ENCODE peak calls at places on chromosomes 13 and 19, in nine cellular contexts. R is heart left ventricle, S is GM12864, U is fibroblast of villous mesenchyme, M is IMR-90, C is left ventricle myocardium inferior, Q is cardiac fibroblast, P is lower leg skin, V is pancreas. G is an unnamed sample.

GRCh38 chr13:42232671-42233070 is 39.3 kb upstream of the AKAP11 start:
- DNase-seq in S (no peak), C (no peak), P (no peak), U (no peak), V (no peak), M (no peak), Q (no peak), R (no peak), G (no peak)

GRCh38 chr19:12985049-12985776 is 10.1 kb upstream of the NFIX start:
- DNase-seq in R (peak; percentile 68), Q (peak; percentile 66), U (peak; percentile 64), S (no peak), M (peak; percentile 76), C (peak; percentile 67), P (peak; percentile 95), V (peak; percentile 62), G (no peak)

GRCh38 chr13:39641645-39642044 is 13.8 kb upstream of the COG6 start:
- DNase-seq in V (no peak), Q (no peak), P (no peak), U (no peak), C (no peak), M (no peak), R (no peak), S (no peak), G (no peak)

GRCh38 chr13:42418184-42418583 is 146.2 kb downstream of the AKAP11 start:
- DNase-seq in P (no peak), U (no peak), V (no peak), M (no peak), S (no peak), R (no peak), Q (no peak), C (no peak), G (no peak)

GRCh38 chr13:67048084-67048792 is 181.9 kb downstream of the PCDH9 start:
- DNase-seq in P (no peak), V (peak; percentile 12), M (peak; percentile 93), C (no peak), R (no peak), U (peak; percentile 27), Q (peak; percentile 84), S (no peak), G (no peak)

GRCh38 chr13:107244241-107244640 is 676.3 kb upstream of the ARGLU1 start:
- DNase-seq in U (no peak), R (no peak), S (no peak), P (no peak), C (no peak), M (no peak), Q (no peak), V (no peak), G (no peak)

GRCh38 chr13:51832471-51833152 is 12.4 kb downstream of the TMEM272 start:
- DNase-seq in R (peak; percentile 52), P (no peak), M (peak; percentile 8), S (no peak), Q (peak; percentile 36), C (no peak), U (peak; percentile 18), V (peak; percentile 31), G (no peak)

GRCh38 chr19:8335343-8336071 is 7.6 kb downstream of the KANK3 start:
- DNase-seq in Q (no peak), M (no peak), U (no peak), P (no peak), C (no peak), R (no peak), S (no peak), V (no peak), G (no peak)

GRCh38 chr19:6221220-6221877 is 58.4 kb downstream of the MLLT1 start:
- DNase-seq in Q (no peak), S (no peak), U (no peak), R (no peak), M (no peak), C (no peak), V (no peak), P (peak; percentile 84), G (no peak)

GRCh38 chr13:40130871-40131636 is 475.6 kb downstream of the COG6 start:
- DNase-seq in V (no peak), C (no peak), U (peak; percentile 89), S (no peak), R (no peak), Q (peak; percentile 92), P (no peak), M (no peak), G (no peak)

GRCh38 chr13:44364019-44364418 is 9.6 kb upstream of the SERP2 start:
- DNase-seq in C (peak; percentile 24), V (no peak), U (no peak), P (no peak), M (no peak), R (peak; percentile 42), Q (no peak), S (no peak), G (no peak)

GRCh38 chr13:62110079-62110478 is 694.4 kb upstream of the PCDH20 start:
- DNase-seq in C (no peak), V (no peak), R (no peak), S (no peak), P (no peak), U (no peak), M (no peak), Q (no peak), G (no peak)

GRCh38 chr13:98921786-98922185 is 56.1 kb downstream of the DOCK9 start:
- DNase-seq in U (no peak), V (no peak), C (no peak), P (no peak), M (no peak), Q (no peak), R (no peak), S (no peak), G (no peak)

GRCh38 chr19:57351867-57352266 is 796 bp downstream of the ZNF304 start:
- DNase-seq in R (no peak), S (no peak), C (no peak), M (peak; percentile 4), V (no peak), P (no peak), Q (peak; percentile 26), U (peak; percentile 28), G (no peak)

GRCh38 chr19:8311461-8312260 is 3.5 kb upstream of the CD320 start:
- DNase-seq in P (peak; percentile 91), R (peak; percentile 70), U (no peak), V (peak; percentile 12), S (no peak), C (peak; percentile 47), M (no peak), Q (no peak), G (peak; percentile 32)

GRCh38 chr13:52845766-52846566 is 2.5 kb downstream of the PCDH8 start:
- DNase-seq in V (no peak), C (peak; percentile 19), R (no peak), S (no peak), P (no peak), Q (no peak), M (no peak), U (no peak), G (peak; percentile 38)

GRCh38 chr13:52845334-52845761 is 3.1 kb downstream of the PCDH8 start:
- DNase-seq in P (no peak), C (no peak), M (no peak), S (no peak), V (no peak), U (no peak), R (no peak), Q (no peak), G (no peak)

GRCh38 chr13:52847322-52847681 is 1.1 kb downstream of the PCDH8 start:
- DNase-seq in U (no peak), V (no peak), P (no peak), S (no peak), R (no peak), Q (no peak), C (no peak), M (no peak), G (no peak)

GRCh38 chr13:52847682-52848432 is 583 bp downstream of the PCDH8 start:
- DNase-seq in Q (no peak), R (no peak), C (no peak), U (no peak), S (no peak), M (no peak), P (no peak), V (no peak), G (no peak)

DNA sequence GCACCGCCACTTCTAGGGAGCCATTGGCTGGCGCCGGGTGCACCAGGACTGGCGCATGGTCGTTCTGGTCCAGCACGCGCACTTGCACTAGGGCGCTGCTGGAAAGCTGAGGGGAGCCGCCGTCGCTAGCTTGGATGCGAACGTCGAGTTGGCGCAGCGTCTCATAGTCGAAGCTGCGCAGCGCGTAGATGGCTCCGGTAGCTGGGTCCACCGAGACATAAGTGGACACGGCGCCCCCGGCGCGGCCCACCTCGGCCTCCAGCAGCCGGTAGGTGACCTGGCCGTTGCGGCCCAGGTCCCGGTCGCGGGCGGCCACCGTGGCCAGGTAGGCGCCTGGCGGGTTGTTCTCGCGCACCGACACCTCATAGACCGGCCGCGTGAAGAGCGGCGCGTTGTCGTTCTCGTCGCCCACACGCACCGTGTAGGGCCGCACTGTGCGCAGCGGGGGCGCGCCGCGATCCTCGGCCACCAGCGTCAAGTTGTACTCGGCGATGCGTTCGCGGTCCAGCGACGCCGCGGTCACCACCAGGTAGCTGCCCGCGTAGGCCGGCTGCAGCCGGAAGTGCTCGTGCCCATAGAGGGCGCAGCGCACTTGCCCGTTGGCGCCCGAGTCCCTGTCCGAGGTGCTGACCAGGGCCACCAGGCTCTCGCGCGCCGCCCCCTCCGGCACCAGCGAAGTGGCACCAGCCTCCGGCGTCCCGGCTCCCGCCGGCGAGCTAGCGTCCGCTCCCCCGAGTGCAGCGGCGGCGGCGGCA is 1.7 kb downstream of the PCDH8 start:
- DNase-seq in P (no peak), M (peak; percentile 2), S (no peak), C (peak; percentile 55), R (peak; percentile 49), U (peak; percentile 4), V (peak; percentile 56), Q (no peak), G (no peak)
- TF ChIP-seq CTCF in P (no peak), M (peak; percentile 36), S (no peak), C (peak; percentile 52), R (peak; percentile 44), U (no peak), V (peak; percentile 24), Q (peak; percentile 3), G (no peak)

DNA sequence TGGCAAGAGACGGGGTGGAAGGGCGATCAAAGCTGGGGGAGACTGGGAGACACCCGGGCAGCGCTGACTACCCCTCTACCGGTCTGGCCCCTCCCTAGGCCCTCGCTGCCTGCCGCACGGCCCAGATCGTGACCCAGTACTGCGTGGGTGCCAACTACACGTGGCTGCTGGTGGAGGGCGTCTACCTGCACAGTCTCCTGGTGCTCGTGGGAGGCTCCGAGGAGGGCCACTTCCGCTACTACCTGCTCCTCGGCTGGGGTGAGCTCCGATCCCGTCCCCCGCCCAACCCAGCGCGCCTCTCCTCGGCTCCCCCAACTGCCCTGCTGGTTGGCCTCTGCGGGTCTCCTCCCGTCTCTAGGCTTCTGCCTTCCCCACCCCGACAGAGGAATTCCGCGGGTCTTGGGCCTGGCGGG is 8.8 kb downstream of the GIPR start:
- DNase-seq in U (no peak), P (no peak), M (no peak), S (no peak), C (no peak), Q (no peak), V (no peak), R (no peak), G (no peak)
- H3K4me3 ChIP-seq in U (peak overlapping the region; percentile 52), P (no peak overlapping the region), M (no peak overlapping the region), S (peak overlapping the region; percentile 49), C (peak overlapping the region; percentile 58), Q (peak overlapping the region; percentile 39), V (peak overlapping the region; percentile 59), R (peak overlapping the region; percentile 33), G (no peak overlapping the region)

GRCh38 chr19:2567580-2567979 is 91.7 kb downstream of the GADD45B start:
- DNase-seq in U (peak; percentile 11), S (no peak), Q (no peak), V (no peak), R (peak; percentile 63), M (no peak), P (peak; percentile 93), C (peak; percentile 77), G (peak; percentile 58)
- TF ChIP-seq CTCF in U (no peak), S (no peak), Q (no peak), V (no peak), R (no peak), M (no peak), P (no peak), C (no peak), G (no peak)

GRCh38 chr19:11964496-11964857 is 363 bp upstream of the ZNF763 start:
- DNase-seq in C (peak; percentile 27), V (no peak), R (no peak), S (no peak), Q (no peak), P (no peak), M (no peak), U (no peak), G (peak; percentile 38)
- H3K4me3 ChIP-seq in C (peak overlapping the region; percentile 82), V (peak overlapping the region; percentile 78), R (peak overlapping the region; percentile 87), S (peak overlapping the region; percentile 77), Q (peak overlapping the region; percentile 66), P (no peak overlapping the region), M (peak overlapping the region; percentile 77), U (peak overlapping the region; percentile 71), G (peak overlapping the region; percentile 65)

G was measured in right lobe of liver.